ENCODE peak calls at places on chromosomes 16 and 17, in five cellular contexts. F, V, Y, R and K are unnamed samples.

GRCh38 chr17:80817321-80817845 is 174.3 kb upstream of the CHMP6 start:
- DNase-seq in F (no peak), V (no peak), Y (no peak), R (no peak), K (peak)

GRCh38 chr17:39822051-39822450 is 42.1 kb downstream of the IKZF3 start:
- DNase-seq in F (no peak), V (no peak), Y (no peak), R (no peak), K (no peak)

GRCh38 chr16:70661534-70661917 is 15.2 kb downstream of the IL34 start:
- DNase-seq in F (no peak), V (no peak), Y (no peak), R (no peak), K (no peak)

GRCh38 chr16:79845734-79846135 is 245.2 kb upstream of the MAF start:
- DNase-seq in F (no peak), V (no peak), Y (no peak), R (no peak), K (no peak)

GRCh38 chr16:15958703-15959348 is 9.4 kb downstream of the ABCC1 start:
- DNase-seq in F (no peak), V (no peak), Y (no peak), R (no peak), K (no peak)

GRCh38 chr17:57255776-57256681 is at the start of gene MSI2:
- DNase-seq in F (peak), V (peak), Y (peak), R (peak), K (peak)

GRCh38 chr17:1110844-1111598 is 68.8 kb downstream of the ABR start:
- DNase-seq in F (peak), V (no peak), Y (peak), R (no peak), K (no peak)

GRCh38 chr16:23877107-23878070 is 41.6 kb downstream of the PRKCB start:
- DNase-seq in F (no peak), V (no peak), Y (no peak), R (no peak), K (no peak)

GRCh38 chr16:23994615-23995014 is 158.8 kb downstream of the PRKCB start:
- DNase-seq in F (no peak), V (no peak), Y (no peak), R (no peak), K (no peak)

GRCh38 chr17:1882836-1883235 is 53.0 kb downstream of the RPA1 start:
- DNase-seq in F (no peak), V (no peak), Y (no peak), R (no peak), K (no peak)

GRCh38 chr16:72865258-72865657 is 182.7 kb downstream of the ZFHX3 start:
- DNase-seq in F (no peak), V (no peak), Y (no peak), R (no peak), K (peak)

GRCh38 chr17:65023791-65024190 is 32.7 kb downstream of the GNA13 start:
- DNase-seq in F (no peak), V (no peak), Y (no peak), R (no peak), K (no peak)

GRCh38 chr17:42288078-42288984 is at the start of gene STAT5A:
- DNase-seq in F (no peak), V (peak), Y (peak), R (peak), K (peak)

GRCh38 chr17:8101721-8102120 is 14.2 kb upstream of the ALOX12B start:
- DNase-seq in F (no peak), V (no peak), Y (no peak), R (no peak), K (no peak)

GRCh38 chr17:68491864-68492263 is 20.4 kb upstream of the PRKAR1A start:
- DNase-seq in F (no peak), V (no peak), Y (peak), R (no peak), K (peak)

GRCh38 chr17:79174905-79175856 is 100.6 kb downstream of the ENGASE start:
- DNase-seq in F (no peak), V (no peak), Y (no peak), R (no peak), K (no peak)

GRCh38 chr16:53501216-53501859 is 1.7 kb downstream of the AKTIP start:
- DNase-seq in F (no peak), V (no peak), Y (no peak), R (no peak), K (no peak)

GRCh38 chr16:10741844-10742243 is 1.8 kb upstream of the NUBP1 start:
- DNase-seq in F (no peak), V (no peak), Y (peak), R (no peak), K (no peak)

GRCh38 chr17:38743556-38744171 is 4.5 kb downstream of the PCGF2 start:
- DNase-seq in F (no peak), V (no peak), Y (no peak), R (no peak), K (no peak)

GRCh38 chr17:53472586-53472985 is 350.1 kb upstream of the KIF2B start:
- DNase-seq in F (no peak), V (no peak), Y (no peak), R (no peak), K (no peak)

GRCh38 chr17:6297119-6297518 is 137.8 kb downstream of the AIPL1 start:
- DNase-seq in F (no peak), V (no peak), Y (no peak), R (no peak), K (no peak)

GRCh38 chr17:41672153-41672552 is 16.5 kb upstream of the EIF1 start:
- DNase-seq in F (no peak), V (no peak), Y (no peak), R (no peak), K (no peak)

GRCh38 chr17:6420173-6420641 is 14.7 kb downstream of the AIPL1 start:
- DNase-seq in F (no peak), V (no peak), Y (no peak), R (no peak), K (no peak)

GRCh38 chr17:68197997-68198930 is 49.6 kb upstream of the AMZ2 start:
- DNase-seq in F (no peak), V (no peak), Y (no peak), R (no peak), K (no peak)

GRCh38 chr16:89113661-89114060 is 20.0 kb downstream of the ACSF3 start:
- DNase-seq in F (no peak), V (no peak), Y (no peak), R (no peak), K (no peak)

GRCh38 chr17:78718575-78719209 is 63.4 kb downstream of the CYTH1 start:
- DNase-seq in F (no peak), V (no peak), Y (no peak), R (no peak), K (no peak)

GRCh38 chr17:31443386-31443785 is 51.9 kb downstream of the RAB11FIP4 start:
- DNase-seq in F (no peak), V (no peak), Y (no peak), R (no peak), K (no peak)

GRCh38 chr16:80404847-80405246 is 135.9 kb upstream of the DYNLRB2 start:
- DNase-seq in F (no peak), V (no peak), Y (no peak), R (no peak), K (no peak)

GRCh38 chr17:21090889-21091618 is 35.7 kb upstream of the DHRS7B start:
- DNase-seq in F (no peak), V (no peak), Y (no peak), R (no peak), K (no peak)

GRCh38 chr16:3274490-3274889 is 8.8 kb upstream of the ZNF263 start:
- DNase-seq in F (no peak), V (no peak), Y (no peak), R (no peak), K (no peak)

GRCh38 chr17:69809331-69809730 is 265.7 kb upstream of the KCNJ16 start:
- DNase-seq in F (no peak), V (no peak), Y (no peak), R (no peak), K (no peak)

GRCh38 chr16:72766506-72766905 is 281.4 kb downstream of the ZFHX3 start:
- DNase-seq in F (no peak), V (no peak), Y (no peak), R (no peak), K (no peak)

GRCh38 chr17:60139438-60140285 is 10.1 kb upstream of the CA4 start:
- DNase-seq in F (no peak), V (peak), Y (peak), R (peak), K (peak)

GRCh38 chr17:48582750-48583069 is 4.6 kb upstream of the HOXB4 start:
- DNase-seq in F (no peak), V (no peak), Y (no peak), R (no peak), K (no peak)

GRCh38 chr17:47239663-47240374 is 13.8 kb upstream of the ITGB3 start:
- DNase-seq in F (peak), V (peak), Y (peak), R (no peak), K (peak)

GRCh38 chr16:84887207-84887606 is 67.4 kb downstream of the CRISPLD2 start:
- DNase-seq in F (no peak), V (no peak), Y (no peak), R (no peak), K (no peak)

GRCh38 chr17:56926270-56926669 is 12.4 kb upstream of the TRIM25 start:
- DNase-seq in F (no peak), V (no peak), Y (no peak), R (no peak), K (no peak)

GRCh38 chr16:61237804-61238485 is 798.3 kb downstream of the CDH8 start:
- DNase-seq in F (no peak), V (no peak), Y (no peak), R (no peak), K (no peak)

GRCh38 chr17:58121925-58122324 is 26.3 kb upstream of the OR4D1 start:
- DNase-seq in F (no peak), V (no peak), Y (no peak), R (no peak), K (no peak)